ENCODE peak calls at places on chromosomes 3 and 15, in nine cellular contexts. B, E, M, Z, C, R, N, V and K are unnamed samples. For H3K27me3, the result is how much of the 10 kb centered on the place peaks cover.

GRCh38 chr15:50416920-50417319 is 7.3 kb upstream of the USP8 start:
- DNase-seq in B (no peak), E (no peak), M (no peak), Z (no peak), C (no peak), R (no peak), N (no peak), V (no peak), K (no peak)

GRCh38 chr3:44685128-44685800 is 27.2 kb upstream of the ZNF502 start:
- DNase-seq in B (peak), E (peak), M (peak), Z (peak), C (peak), R (peak), N (no peak), V (peak), K (peak)

GRCh38 chr3:157520485-157521184 is 17.4 kb upstream of the VEPH1 start:
- DNase-seq in B (no peak), E (no peak), M (no peak), Z (no peak), C (no peak), R (no peak), N (no peak), V (no peak), K (no peak)

GRCh38 chr3:30768703-30769550 is 125.5 kb downstream of the GADL1 start:
- DNase-seq in B (peak), E (peak), M (peak), Z (peak), C (peak), R (peak), N (no peak), V (peak), K (peak)

GRCh38 chr3:157156844-157157635 is 2.9 kb downstream of the CCNL1 start:
- DNase-seq in B (no peak), E (no peak), M (no peak), Z (no peak), C (peak), R (no peak), N (no peak), V (no peak), K (no peak)

GRCh38 chr3:14687360-14687759 is 12.4 kb downstream of the C3orf20 start:
- DNase-seq in B (no peak), E (no peak), M (no peak), Z (no peak), C (no peak), R (no peak), N (no peak), V (no peak), K (no peak)

GRCh38 chr3:42182555-42182954 is 83.4 kb downstream of the CCK start:
- DNase-seq in B (no peak), E (no peak), M (no peak), Z (no peak), C (peak), R (peak), N (no peak), V (no peak), K (no peak)

GRCh38 chr3:147409143-147410121 is at the start of gene ZIC1:
- DNase-seq in B (peak), E (peak), M (no peak), Z (peak), C (no peak), R (no peak), N (no peak), V (no peak), K (no peak)

GRCh38 chr15:92903588-92903955 is 3.4 kb downstream of the CHD2 start:
- DNase-seq in B (no peak), E (no peak), M (no peak), Z (no peak), C (no peak), R (no peak), N (no peak), V (no peak), K (no peak)

GRCh38 chr3:37031115-37031682 is 37.9 kb downstream of the MLH1 start:
- DNase-seq in B (no peak), E (no peak), M (no peak), Z (no peak), C (peak), R (no peak), N (no peak), V (no peak), K (no peak)

GRCh38 chr3:183253961-183254815 is 1.1 kb downstream of the B3GNT5 start:
- DNase-seq in B (no peak), E (no peak), M (peak), Z (peak), C (peak), R (peak), N (no peak), V (peak), K (no peak)

GRCh38 chr3:100297784-100298183 is 36.8 kb upstream of the NIT2 start:
- DNase-seq in B (no peak), E (no peak), M (no peak), Z (no peak), C (peak), R (no peak), N (no peak), V (no peak), K (no peak)

GRCh38 chr3:124992041-124992440 is 57.5 kb upstream of the MUC13 start:
- DNase-seq in B (no peak), E (no peak), M (no peak), Z (no peak), C (no peak), R (no peak), N (no peak), V (no peak), K (no peak)

GRCh38 chr3:70882104-70882503 is 569.7 kb upstream of the MDFIC2 start:
- DNase-seq in B (no peak), E (no peak), M (no peak), Z (no peak), C (peak), R (no peak), N (no peak), V (no peak), K (no peak)

GRCh38 chr15:63435416-63435815 is 53.8 kb upstream of the CA12 start:
- DNase-seq in B (no peak), E (no peak), M (no peak), Z (peak), C (no peak), R (no peak), N (no peak), V (no peak), K (no peak)

GRCh38 chr3:133821767-133822638 is 16.4 kb downstream of the SRPRB start:
- DNase-seq in B (peak), E (peak), M (peak), Z (peak), C (peak), R (peak), N (no peak), V (peak), K (no peak)

GRCh38 chr15:80788536-80788935 is 9.4 kb downstream of the CEMIP start:
- DNase-seq in B (no peak), E (no peak), M (no peak), Z (no peak), C (peak), R (no peak), N (no peak), V (no peak), K (no peak)

GRCh38 chr3:122313261-122313660 is 11.8 kb upstream of the CSTA start:
- DNase-seq in B (no peak), E (no peak), M (no peak), Z (no peak), C (no peak), R (no peak), N (no peak), V (no peak), K (no peak)

GRCh38 chr3:45832691-45833090 is 9.2 kb downstream of the LZTFL1 start:
- DNase-seq in B (no peak), E (no peak), M (no peak), Z (peak), C (peak), R (peak), N (no peak), V (no peak), K (no peak)

GRCh38 chr15:100764778-100765457 is 114.7 kb upstream of the ALDH1A3 start:
- DNase-seq in B (no peak), E (no peak), M (no peak), Z (peak), C (peak), R (no peak), N (no peak), V (no peak), K (peak)

GRCh38 chr3:22893631-22894377 is 309.3 kb upstream of the UBE2E2 start:
- DNase-seq in B (no peak), E (no peak), M (no peak), Z (no peak), C (no peak), R (peak), N (no peak), V (no peak), K (no peak)

GRCh38 chr15:84570164-84570692 is 30.6 kb upstream of the ZSCAN2 start:
- DNase-seq in B (peak), E (no peak), M (peak), Z (peak), C (no peak), R (peak), N (no peak), V (peak), K (peak)

DNA sequence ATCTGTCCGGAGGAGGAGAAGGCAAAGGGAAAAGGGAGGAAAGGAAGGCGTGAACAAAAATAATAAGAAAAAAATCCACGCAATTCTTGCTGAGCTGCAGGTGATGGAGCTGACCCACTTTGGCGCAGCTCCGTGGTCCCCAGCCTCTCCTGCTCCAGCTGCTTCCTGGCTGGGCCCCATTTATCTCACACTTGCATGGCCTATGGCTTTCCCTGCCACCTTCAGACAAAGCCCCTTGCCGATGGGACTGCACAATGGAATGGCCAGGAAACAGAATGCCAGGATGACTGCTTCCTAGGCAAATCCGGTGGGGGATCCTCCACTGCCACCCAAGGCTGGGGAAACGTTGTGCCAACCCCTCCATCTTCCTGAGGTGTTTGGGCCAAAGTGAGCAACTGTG is 6.9 kb downstream of the INSYN1 start:
- DNase-seq in B (no peak), E (no peak), M (no peak), Z (no peak), C (no peak), R (no peak), N (no peak), V (no peak), K (no peak)
- H3K27me3 ChIP-seq in B (under half), E (under half), M (under half), Z (half or more), C (half or more), R (under half), N (under half), V (under half), K (under half)

GRCh38 chr3:173800154-173800553 is 402.6 kb downstream of the NLGN1 start:
- DNase-seq in B (no peak), E (no peak), M (no peak), Z (no peak), C (no peak), R (no peak), N (no peak), V (no peak), K (no peak)
- H3K27ac ChIP-seq in B (no peak), E (no peak), M (no peak), Z (no peak), C (no peak), R (no peak), N (no peak), V (no peak), K (no peak)

DNA sequence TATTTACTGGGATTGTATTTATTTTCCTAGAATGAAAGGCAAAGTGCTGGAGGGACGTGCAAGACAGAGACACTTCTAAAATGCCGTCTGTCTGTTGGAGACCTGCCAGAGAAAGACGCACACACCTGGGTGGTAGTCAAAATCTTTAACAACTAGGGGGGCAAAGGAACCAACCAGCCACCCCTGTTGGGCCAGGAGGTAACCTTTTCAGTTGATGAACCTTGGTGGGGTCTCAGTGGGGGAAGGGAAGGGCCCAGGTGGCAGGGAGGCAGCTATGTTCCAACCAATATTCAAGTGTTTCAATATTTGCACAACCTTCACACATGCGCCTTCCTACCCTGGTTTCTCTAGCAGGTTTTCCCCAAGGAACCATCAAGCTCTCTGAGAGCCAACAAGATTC is 99.0 kb downstream of the MEGF11 start:
- DNase-seq in B (no peak), E (no peak), M (no peak), Z (no peak), C (no peak), R (no peak), N (no peak), V (no peak), K (no peak)
- H3K27me3 ChIP-seq in B (under half), E (under half), M (under half), Z (under half), C (half or more), R (under half), N (under half), V (under half), K (under half)

GRCh38 chr15:68114356-68114755 is 60.2 kb downstream of the PIAS1 start:
- DNase-seq in B (no peak), E (no peak), M (no peak), Z (no peak), C (peak), R (no peak), N (no peak), V (no peak), K (no peak)

GRCh38 chr15:68113751-68114150 is 59.6 kb downstream of the PIAS1 start:
- DNase-seq in B (no peak), E (no peak), M (no peak), Z (no peak), C (no peak), R (no peak), N (no peak), V (no peak), K (no peak)

GRCh38 chr15:68113273-68113672 is 59.2 kb downstream of the PIAS1 start:
- DNase-seq in B (no peak), E (no peak), M (no peak), Z (no peak), C (peak), R (no peak), N (no peak), V (no peak), K (no peak)

GRCh38 chr15:68112711-68113110 is 58.6 kb downstream of the PIAS1 start:
- DNase-seq in B (no peak), E (no peak), M (no peak), Z (no peak), C (peak), R (no peak), N (no peak), V (no peak), K (no peak)

GRCh38 chr15:68114840-68115239 is 60.7 kb downstream of the PIAS1 start:
- DNase-seq in B (no peak), E (no peak), M (no peak), Z (no peak), C (no peak), R (no peak), N (no peak), V (no peak), K (no peak)
- H3K27ac ChIP-seq in B (no peak), E (no peak), M (peak), Z (no peak), C (no peak), R (no peak), N (peak), V (peak), K (no peak)

GRCh38 chr3:63303238-63303637 is 25.1 kb downstream of the SYNPR start:
- DNase-seq in B (no peak), E (no peak), M (no peak), Z (no peak), C (no peak), R (no peak), N (no peak), V (no peak), K (no peak)

GRCh38 chr3:63309780-63310179 is 31.7 kb downstream of the SYNPR start:
- DNase-seq in B (no peak), E (no peak), M (no peak), Z (no peak), C (no peak), R (no peak), N (no peak), V (no peak), K (no peak)

GRCh38 chr3:63304421-63304820 is 26.3 kb downstream of the SYNPR start:
- DNase-seq in B (no peak), E (no peak), M (no peak), Z (no peak), C (no peak), R (no peak), N (no peak), V (no peak), K (no peak)

DNA sequence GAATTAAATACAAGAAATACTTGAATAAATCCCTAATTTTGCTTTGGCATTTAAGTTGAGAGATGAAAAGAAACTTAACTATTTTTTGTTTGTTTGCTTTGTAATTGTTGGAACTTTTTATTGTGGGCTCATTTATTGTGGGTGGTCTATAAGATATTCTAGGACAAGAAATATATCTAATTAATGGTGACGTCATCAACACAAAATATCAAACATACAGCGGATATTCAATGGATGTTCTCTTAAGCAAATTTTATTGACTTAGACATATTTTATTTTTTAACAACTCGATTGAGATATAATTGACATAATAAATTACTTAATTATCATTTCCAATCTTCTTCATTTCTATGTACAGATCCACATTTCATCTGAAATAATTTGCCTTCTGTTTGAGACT is 30.0 kb downstream of the SYNPR start:
- DNase-seq in B (no peak), E (no peak), M (no peak), Z (no peak), C (no peak), R (no peak), N (no peak), V (no peak), K (no peak)
- H3K27me3 ChIP-seq in B (under half), E (under half), M (under half), Z (under half), C (under half), R (under half), N (under half), V (under half), K (under half)

DNA sequence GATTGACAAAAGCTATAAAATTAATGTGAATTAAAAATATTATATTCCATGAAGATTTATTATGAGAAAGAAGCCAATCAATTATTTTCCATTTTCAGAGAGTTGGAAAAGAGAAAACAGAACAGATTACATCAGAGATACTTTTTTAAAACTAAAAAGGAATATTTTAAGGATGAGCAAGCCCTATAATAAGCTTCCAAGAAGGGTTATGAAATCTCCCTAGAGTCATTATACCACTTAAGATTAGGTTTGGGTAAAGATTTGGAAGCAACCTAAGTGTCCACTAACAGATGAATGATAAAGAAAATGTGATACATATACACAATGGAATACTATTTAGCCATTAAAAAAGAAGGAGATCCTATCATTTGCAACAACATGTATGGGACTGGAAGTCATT is 51.6 kb upstream of the FSIP1 start:
- DNase-seq in B (no peak), E (no peak), M (no peak), Z (no peak), C (peak), R (no peak), N (no peak), V (no peak), K (no peak)
- H3K27ac ChIP-seq in B (no peak), E (no peak), M (no peak), Z (no peak), C (no peak), R (no peak), N (no peak), V (no peak), K (no peak)